ENCODE peak calls at places on chromosomes 13 and 19, in ten cellular contexts. U is T-helper 2 cell; R is dorsolateral prefrontal cortex; M is activated CD8-positive, alpha-beta T cell treated with anti-CD3 and anti-CD28 coated beads, Interleukin-2, amount 10 ng/mL, durations not matched to agents 7 days and 5 days; I is activated naive CD4-positive, alpha-beta T cell treated with anti-CD3 and anti-CD28 coated beads, Interleukin-2, amount 50 U/mL, for 16 hours; B is thoracic aorta; F is posterior cingulate gyrus; Q is T1000; T is EH; N is NCI-H1105 treated with DMSO at 0.1 percent for 48 hours. W is an unnamed sample.

GRCh38 chr13:107743983-107744382 is 471.4 kb downstream of the LIG4 start:
- DNase-seq in U (no peak), Q (no peak), T (no peak), F (no peak), M (no peak), B (no peak), N (no peak), I (no peak), R (no peak), W (no peak)

GRCh38 chr13:94860981-94861407 is 148.6 kb upstream of the SOX21 start:
- DNase-seq in M (no peak), B (no peak), I (no peak), T (peak; percentile 53), R (no peak), Q (no peak), N (no peak), U (no peak), F (no peak), W (no peak)

GRCh38 chr19:55703790-55704215 is 28.8 kb downstream of the EPN1 start:
- DNase-seq in Q (no peak), U (no peak), N (no peak), M (peak; percentile 46), T (no peak), R (peak; percentile 30), B (no peak), F (peak; percentile 64), I (peak; percentile 45), W (peak; percentile 6)

GRCh38 chr13:40983269-40983668 is 35.8 kb downstream of the ELF1 start:
- DNase-seq in B (no peak), R (no peak), N (no peak), T (peak; percentile 10), F (no peak), M (no peak), I (no peak), U (no peak), Q (no peak), W (no peak)

GRCh38 chr13:108496364-108497215 is 132.8 kb upstream of the MYO16 start:
- DNase-seq in I (no peak), Q (no peak), F (no peak), M (no peak), T (no peak), R (no peak), N (no peak), U (no peak), B (no peak), W (no peak)

GRCh38 chr13:66780814-66781213 is 449.3 kb downstream of the PCDH9 start:
- DNase-seq in T (peak; percentile 10), M (no peak), U (no peak), F (no peak), B (no peak), N (no peak), Q (no peak), I (no peak), R (no peak), W (no peak)

GRCh38 chr13:39773833-39774232 is 118.4 kb downstream of the COG6 start:
- DNase-seq in U (no peak), R (no peak), F (no peak), I (no peak), Q (no peak), B (no peak), T (peak; percentile 75), N (no peak), M (no peak), W (no peak)

GRCh38 chr13:113928701-113929627 is 44.9 kb downstream of the C13orf46 start:
- DNase-seq in Q (peak; percentile 28), B (peak; percentile 82), F (peak; percentile 53), M (no peak), I (no peak), T (peak; percentile 93), N (no peak), U (no peak), R (peak; percentile 34), W (peak; percentile 28)

GRCh38 chr19:43464089-43464775 is 1.2 kb downstream of the LYPD3 start:
- DNase-seq in R (peak; percentile 45), T (no peak), I (peak; percentile 76), N (peak; percentile 74), U (no peak), F (peak; percentile 59), B (peak; percentile 48), M (no peak), Q (no peak), W (peak; percentile 69)

GRCh38 chr19:35754365-35755139 is 2.3 kb downstream of the HSPB6 start:
- DNase-seq in N (no peak), T (no peak), F (no peak), U (no peak), M (no peak), R (no peak), B (no peak), Q (no peak), I (peak; percentile 5), W (no peak)

GRCh38 chr13:72109863-72110262 is 242.9 kb upstream of the DACH1 start:
- DNase-seq in F (no peak), R (no peak), U (no peak), T (peak; percentile 29), B (no peak), M (no peak), N (no peak), Q (no peak), I (no peak), W (no peak)

GRCh38 chr13:21344662-21345176 is 114.4 kb downstream of the ZDHHC20 start:
- DNase-seq in Q (no peak), R (no peak), B (no peak), I (no peak), F (no peak), M (peak; percentile 77), N (no peak), U (peak; percentile 42), T (no peak), W (no peak)

GRCh38 chr13:43309301-43309700 is 285.9 kb downstream of the DNAJC15 start:
- DNase-seq in R (no peak), T (peak; percentile 61), B (no peak), Q (no peak), M (no peak), I (no peak), F (no peak), U (no peak), N (no peak), W (no peak)

GRCh38 chr13:113582841-113583631 is 1.5 kb upstream of the TFDP1 start:
- DNase-seq in I (no peak), U (no peak), N (no peak), Q (no peak), F (no peak), B (no peak), M (no peak), T (no peak), R (no peak), W (no peak)

GRCh38 chr13:43058836-43059235 is 35.5 kb downstream of the DNAJC15 start:
- DNase-seq in R (no peak), T (peak; percentile 55), M (no peak), N (no peak), Q (no peak), B (no peak), U (no peak), I (no peak), F (no peak), W (no peak)

GRCh38 chr13:76828316-76828741 is 57.9 kb downstream of the KCTD12 start:
- DNase-seq in M (no peak), U (no peak), Q (no peak), R (no peak), N (no peak), I (no peak), T (peak; percentile 37), B (no peak), F (no peak), W (no peak)

GRCh38 chr19:8320564-8321066 is 560 bp downstream of the NDUFA7 start:
- DNase-seq in F (no peak), I (no peak), R (no peak), N (no peak), Q (no peak), M (peak; percentile 50), B (no peak), T (peak; percentile 29), U (no peak), W (no peak)

GRCh38 chr19:45484273-45484945 is 12.4 kb downstream of the RTN2 start:
- DNase-seq in I (no peak), Q (no peak), R (no peak), U (no peak), F (no peak), M (no peak), B (no peak), N (no peak), T (peak; percentile 49), W (no peak)

GRCh38 chr13:111209613-111210012 is 94.5 kb downstream of the ARHGEF7 start:
- DNase-seq in B (no peak), U (no peak), F (peak; percentile 58), R (no peak), T (no peak), N (no peak), M (no peak), I (no peak), Q (no peak), W (no peak)

GRCh38 chr13:51397262-51397933 is 55.4 kb downstream of the INTS6 start:
- DNase-seq in F (no peak), B (peak; percentile 2), R (no peak), M (no peak), T (peak; percentile 90), I (no peak), U (no peak), Q (no peak), N (no peak), W (no peak)

GRCh38 chr19:9847087-9847671 is 12.1 kb downstream of the PIN1 start:
- DNase-seq in I (peak; percentile 63), T (peak; percentile 94), M (peak; percentile 59), F (no peak), N (no peak), B (peak; percentile 41), Q (peak; percentile 25), U (no peak), R (peak; percentile 82), W (peak; percentile 14)

GRCh38 chr19:6056282-6056741 is 54.0 kb downstream of the RFX2 start:
- DNase-seq in B (no peak), I (no peak), U (no peak), F (no peak), Q (no peak), N (no peak), R (no peak), T (no peak), M (no peak), W (no peak)

GRCh38 chr13:33644607-33645543 is 173.1 kb upstream of the RFC3 start:
- DNase-seq in M (no peak), N (no peak), F (no peak), R (no peak), U (no peak), T (peak; percentile 25), B (no peak), I (no peak), Q (no peak), W (no peak)

GRCh38 chr13:24505256-24505655 is 7.3 kb downstream of the PARP4 start:
- DNase-seq in R (no peak), U (no peak), Q (no peak), M (no peak), I (no peak), B (no peak), T (no peak), F (no peak), N (no peak), W (no peak)